ENCODE peak calls at places on chromosomes 13 and 19, in five cellular contexts. H is tibial artery, B is hepatocyte, I is NT2/D1, J is heart left ventricle. L is an unnamed sample. For H3K4me1 and H3K9me3, the result is how much of the 10 kb centered on the place peaks cover.

GRCh38 chr19:40294560-40294959 is 9.4 kb upstream of the AKT2 start:
- DNase-seq in J (no peak), B (no peak), I (no peak), H (peak), L (peak)

GRCh38 chr19:1408300-1409203 is 1.2 kb downstream of the DAZAP1 start:
- DNase-seq in H (no peak), B (peak), I (no peak), J (peak), L (peak)

GRCh38 chr13:51832471-51833152 is 12.4 kb downstream of the TMEM272 start:
- DNase-seq in I (no peak), J (peak), B (no peak), H (no peak), L (no peak)

GRCh38 chr13:93709511-93710244 is 483.1 kb downstream of the GPC6 start:
- DNase-seq in I (no peak), B (no peak), H (no peak), J (no peak), L (no peak)

GRCh38 chr13:44221657-44222056 is 152.0 kb upstream of the SERP2 start:
- DNase-seq in I (no peak), H (no peak), B (no peak), J (no peak), L (no peak)

GRCh38 chr13:72884111-72884510 is 102.2 kb downstream of the PIBF1 start:
- DNase-seq in I (no peak), J (no peak), B (no peak), H (no peak), L (no peak)

GRCh38 chr19:5313307-5313706 is 27.3 kb downstream of the PTPRS start:
- DNase-seq in I (no peak), B (no peak), J (no peak), H (no peak), L (no peak)

GRCh38 chr13:24740014-24740890 is 23.7 kb upstream of the RNF17 start:
- DNase-seq in B (no peak), J (no peak), I (no peak), H (no peak), L (no peak)

DNA sequence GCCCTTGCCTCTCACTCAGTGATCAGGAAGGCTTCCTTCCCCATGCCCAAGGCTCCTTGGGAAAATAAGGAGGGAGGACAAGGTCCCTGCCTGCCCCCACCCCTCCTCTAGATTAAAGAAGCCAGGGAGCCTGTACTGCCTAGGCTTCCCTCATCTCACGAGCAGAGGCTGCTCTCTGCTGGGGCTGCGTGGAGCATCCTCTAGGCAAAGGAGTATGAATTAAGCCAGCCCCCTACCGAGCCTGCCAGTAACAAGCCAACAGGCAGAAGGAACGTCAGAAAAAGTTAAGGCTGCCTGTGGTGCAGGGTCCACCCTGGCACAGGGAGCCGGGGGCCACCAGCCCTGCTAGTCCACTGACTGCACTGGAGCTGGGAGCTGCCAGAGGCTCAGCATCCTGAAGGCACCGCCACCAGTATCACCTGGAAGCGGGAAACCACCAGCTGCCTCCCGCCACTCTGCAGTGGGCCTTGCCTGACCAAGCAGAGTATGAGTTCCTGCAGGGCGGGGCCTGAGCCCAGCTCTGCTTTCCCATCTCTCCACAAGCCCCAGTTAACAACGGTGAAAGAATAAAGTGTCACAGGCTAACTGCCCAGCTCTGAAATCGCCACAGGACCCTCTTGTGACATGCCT is 6.8 kb downstream of the NAPA start:
- DNase-seq in H (no peak), B (no peak), I (no peak), J (no peak), L (peak)
- H3K4me1 ChIP-seq in H (half or more), B (under half), I (under half), J (half or more), L (under half)

GRCh38 chr19:58166708-58167280 is 16.1 kb upstream of the ZNF274 start:
- DNase-seq in I (no peak), J (no peak), B (no peak), H (no peak), L (no peak)
- H3K9me3 ChIP-seq in I (half or more), J (half or more), B (under half), H (under half), L (half or more)

GRCh38 chr13:114116734-114117133 is 15.7 kb downstream of the RASA3 start:
- DNase-seq in I (no peak), J (no peak), H (peak), B (no peak), L (peak)
- H3K4me3 ChIP-seq in I (no peak), J (no peak), H (no peak), B (no peak), L (no peak)

GRCh38 chr19:56114711-56115110 is 6.4 kb downstream of the ZNF787 start:
- DNase-seq in J (no peak), B (no peak), H (no peak), I (no peak), L (no peak)
- H3K4me1 ChIP-seq in J (half or more), B (under half), H (half or more), I (under half), L (half or more)

GRCh38 chr19:53275480-53275879 is 8.0 kb upstream of the VN1R4 start:
- DNase-seq in B (no peak), H (no peak), J (no peak), I (no peak), L (no peak)

GRCh38 chr19:53272044-53272443 is 4.5 kb upstream of the VN1R4 start:
- DNase-seq in H (no peak), B (no peak), I (no peak), J (no peak), L (no peak)
- H3K9me3 ChIP-seq in H (under half), B (under half), I (under half), J (under half), L (under half)

GRCh38 chr13:94999871-95000270 is 287.5 kb upstream of the SOX21 start:
- DNase-seq in J (no peak), B (no peak), I (no peak), H (no peak), L (no peak)

GRCh38 chr13:95007322-95007721 is 293.9 kb downstream of the ABCC4 start:
- DNase-seq in H (no peak), I (no peak), J (no peak), B (no peak), L (no peak)

GRCh38 chr13:95002126-95002525 is 289.8 kb upstream of the SOX21 start:
- DNase-seq in J (no peak), B (no peak), I (no peak), H (no peak), L (no peak)

GRCh38 chr13:95005300-95005699 is 293.0 kb upstream of the SOX21 start:
- DNase-seq in J (no peak), B (no peak), H (no peak), I (no peak), L (no peak)

DNA sequence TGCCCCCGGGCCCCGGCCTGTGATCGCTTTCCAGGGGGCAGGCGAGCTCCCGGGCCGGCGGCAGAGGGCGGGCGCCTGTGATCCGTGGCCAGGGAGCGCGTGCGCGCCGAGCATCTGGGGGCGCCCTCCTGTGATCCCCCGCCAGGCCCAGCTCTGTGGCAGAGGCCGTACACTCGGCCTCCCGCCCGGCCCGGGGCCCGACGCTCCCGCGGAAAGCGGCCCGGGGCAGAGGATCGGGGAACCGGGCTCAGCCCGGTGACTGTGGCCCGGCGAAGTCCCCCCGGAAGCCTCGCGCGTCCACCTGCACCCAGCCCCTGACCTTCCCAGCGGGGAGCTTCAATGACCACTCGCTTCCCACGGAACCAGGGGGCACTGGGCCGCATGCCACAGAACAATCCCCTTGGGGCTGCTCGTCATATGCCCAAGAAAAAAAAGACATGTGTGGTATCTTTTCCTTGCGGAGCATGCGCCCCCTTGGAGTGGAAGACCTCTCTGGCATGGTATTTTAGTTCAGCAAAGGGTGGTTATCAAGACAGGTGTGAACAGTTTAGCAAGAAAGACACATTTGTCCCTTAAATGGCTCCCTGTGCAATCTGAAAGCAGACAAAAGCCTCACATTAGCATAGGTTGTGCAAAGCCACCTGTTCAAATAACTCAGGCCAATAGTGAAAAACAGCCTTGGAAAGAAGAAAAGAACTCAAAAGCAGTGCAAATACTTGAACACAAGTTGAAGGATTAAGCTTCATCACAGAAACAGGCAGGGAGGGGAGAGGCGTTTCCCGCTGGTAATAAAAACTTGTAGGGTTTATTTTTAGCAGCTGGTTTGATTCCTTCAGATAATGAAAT is 290.8 kb upstream of the SOX21 start:
- DNase-seq in J (no peak), I (no peak), H (no peak), B (peak), L (peak)
- H3K4me3 ChIP-seq in J (peak), I (no peak), H (peak), B (no peak), L (peak)

DNA sequence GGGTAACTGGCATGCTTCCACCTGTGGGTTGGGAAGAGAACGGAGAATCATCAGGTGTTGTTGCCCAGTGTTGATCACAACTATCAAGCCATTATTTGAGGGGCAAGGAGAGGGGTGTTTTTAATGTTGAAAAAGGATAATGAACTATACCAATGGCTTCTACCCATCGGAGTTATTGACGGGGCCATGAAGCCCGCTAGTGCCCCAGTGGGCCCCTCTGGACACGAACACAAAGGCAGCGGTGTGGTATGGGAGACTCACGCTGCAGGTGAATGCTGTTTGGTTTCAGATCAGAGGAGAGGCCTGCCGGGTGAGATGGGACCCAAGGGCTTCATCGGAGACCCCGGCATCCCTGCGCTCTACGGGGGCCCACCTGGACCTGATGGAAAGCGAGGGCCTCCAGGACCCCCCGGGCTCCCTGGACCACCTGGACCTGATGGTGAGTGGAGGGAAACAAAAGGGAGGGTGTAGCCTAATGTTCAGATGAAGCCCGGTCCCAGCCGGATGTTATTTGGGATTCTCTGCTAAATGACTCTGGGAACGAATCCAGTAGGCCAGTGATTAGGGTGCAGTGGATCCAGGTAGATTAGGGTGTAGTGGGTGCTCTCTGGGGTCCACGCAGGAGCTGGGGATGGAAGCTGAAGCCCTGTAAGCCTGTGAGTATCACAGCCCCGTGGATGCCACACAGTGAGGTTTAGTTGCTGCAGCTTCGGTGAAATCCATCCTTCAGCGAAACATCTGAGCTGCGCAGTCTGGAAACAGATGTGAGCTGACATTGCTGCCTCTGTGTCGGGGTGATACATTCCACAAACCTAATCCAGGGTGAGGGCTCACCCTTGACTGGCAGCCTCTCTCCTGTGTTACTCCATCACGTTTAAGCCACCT is 111.3 kb downstream of the RAB20 start:
- DNase-seq in J (no peak), H (peak), B (no peak), I (no peak), L (no peak)
- H3K4me1 ChIP-seq in J (under half), H (under half), B (under half), I (under half), L (under half)

L was measured in left lung.